ENCODE peak calls at places on chromosome 18, in five cellular contexts. One of them, this sample, is unnamed.

GRCh38 chr18:12637901-12638633 is 19.8 kb downstream of the SPIRE1 start:
- DNase-seq in cardiac fibroblast: peak; percentile 84
- DNase-seq in astrocyte of the spinal cord: no peak
- DNase-seq in ovary: no peak
- DNase-seq in kidney: no peak
- DNase-seq in this sample: no peak

GRCh38 chr18:77560334-77560970 is 310.8 kb downstream of the GALR1 start:
- DNase-seq in cardiac fibroblast: peak; percentile 92
- DNase-seq in astrocyte of the spinal cord: peak; percentile 62
- DNase-seq in ovary: no peak
- DNase-seq in kidney: no peak
- DNase-seq in this sample: no peak

GRCh38 chr18:70363861-70364260 is 75.0 kb downstream of the SOCS6 start:
- DNase-seq in astrocyte of the spinal cord: no peak
- DNase-seq in kidney: no peak
- DNase-seq in ovary: no peak
- DNase-seq in cardiac fibroblast: peak; percentile 54
- DNase-seq in this sample: no peak

GRCh38 chr18:10247402-10248117 is 206.9 kb upstream of the APCDD1 start:
- DNase-seq in cardiac fibroblast: no peak
- DNase-seq in ovary: peak; percentile 57
- DNase-seq in kidney: no peak
- DNase-seq in astrocyte of the spinal cord: no peak
- DNase-seq in this sample: no peak

GRCh38 chr18:75089748-75090327 is 119.1 kb downstream of the PTGR3 start:
- DNase-seq in ovary: no peak
- DNase-seq in astrocyte of the spinal cord: no peak
- DNase-seq in kidney: no peak
- DNase-seq in cardiac fibroblast: no peak
- DNase-seq in this sample: no peak

GRCh38 chr18:31102020-31102684 is at the start of gene DSC2:
- DNase-seq in ovary: peak; percentile 19
- DNase-seq in kidney: peak; percentile 83
- DNase-seq in cardiac fibroblast: no peak
- DNase-seq in astrocyte of the spinal cord: no peak
- DNase-seq in this sample: peak; percentile 13

GRCh38 chr18:34709631-34710429 is at the start of gene DTNA:
- DNase-seq in astrocyte of the spinal cord: peak; percentile 96
- DNase-seq in kidney: no peak
- DNase-seq in cardiac fibroblast: peak; percentile 98
- DNase-seq in ovary: no peak
- DNase-seq in this sample: no peak

GRCh38 chr18:54223568-54224241 is 764 bp downstream of the MBD2 start:
- DNase-seq in astrocyte of the spinal cord: peak; percentile 87
- DNase-seq in ovary: peak; percentile 59
- DNase-seq in cardiac fibroblast: peak; percentile 93
- DNase-seq in kidney: peak; percentile 82
- DNase-seq in this sample: no peak

GRCh38 chr18:75005622-75006021 is 203.3 kb downstream of the PTGR3 start:
- DNase-seq in cardiac fibroblast: peak; percentile 48
- DNase-seq in kidney: no peak
- DNase-seq in ovary: peak; percentile 30
- DNase-seq in astrocyte of the spinal cord: no peak
- DNase-seq in this sample: no peak

GRCh38 chr18:58400337-58400885 is 228.5 kb downstream of the ALPK2 start:
- DNase-seq in cardiac fibroblast: peak; percentile 19
- DNase-seq in ovary: no peak
- DNase-seq in astrocyte of the spinal cord: no peak
- DNase-seq in kidney: no peak
- DNase-seq in this sample: no peak

GRCh38 chr18:77136871-77137665 is 4.5 kb upstream of the MBP start:
- DNase-seq in ovary: no peak
- DNase-seq in kidney: no peak
- DNase-seq in astrocyte of the spinal cord: no peak
- DNase-seq in cardiac fibroblast: no peak
- DNase-seq in this sample: no peak

GRCh38 chr18:69787825-69788547 is 159.7 kb downstream of the CD226 start:
- DNase-seq in astrocyte of the spinal cord: peak; percentile 66
- DNase-seq in cardiac fibroblast: peak; percentile 68
- DNase-seq in kidney: no peak
- DNase-seq in ovary: no peak
- DNase-seq in this sample: no peak

GRCh38 chr18:49944681-49945080 is 131.3 kb upstream of the ACAA2 start:
- DNase-seq in kidney: no peak
- DNase-seq in cardiac fibroblast: peak; percentile 9
- DNase-seq in astrocyte of the spinal cord: no peak
- DNase-seq in ovary: no peak
- DNase-seq in this sample: no peak

GRCh38 chr18:61929881-61930640 is 37.3 kb upstream of the RNF152 start:
- DNase-seq in ovary: no peak
- DNase-seq in kidney: no peak
- DNase-seq in astrocyte of the spinal cord: no peak
- DNase-seq in cardiac fibroblast: no peak
- DNase-seq in this sample: no peak

GRCh38 chr18:74242451-74243096 is 49.2 kb downstream of the CYB5A start:
- DNase-seq in ovary: no peak
- DNase-seq in kidney: peak; percentile 92
- DNase-seq in astrocyte of the spinal cord: no peak
- DNase-seq in cardiac fibroblast: peak; percentile 29
- DNase-seq in this sample: no peak

GRCh38 chr18:74183110-74183509 is 34.8 kb downstream of the TIMM21 start:
- DNase-seq in kidney: no peak
- DNase-seq in ovary: no peak
- DNase-seq in astrocyte of the spinal cord: no peak
- DNase-seq in cardiac fibroblast: no peak
- DNase-seq in this sample: no peak

GRCh38 chr18:57624988-57625387 is 3.4 kb upstream of the NARS1 start:
- DNase-seq in kidney: no peak
- DNase-seq in ovary: no peak
- DNase-seq in cardiac fibroblast: peak; percentile 55
- DNase-seq in astrocyte of the spinal cord: peak; percentile 57
- DNase-seq in this sample: no peak

GRCh38 chr18:55233850-55234249 is 274.6 kb upstream of the CCDC68 start:
- DNase-seq in astrocyte of the spinal cord: no peak
- DNase-seq in cardiac fibroblast: peak; percentile 82
- DNase-seq in kidney: no peak
- DNase-seq in ovary: no peak
- DNase-seq in this sample: no peak

GRCh38 chr18:22559414-22560282 is 141.9 kb upstream of the CTAGE1 start:
- DNase-seq in astrocyte of the spinal cord: peak; percentile 58
- DNase-seq in ovary: peak; percentile 79
- DNase-seq in cardiac fibroblast: peak; percentile 62
- DNase-seq in kidney: peak; percentile 89
- DNase-seq in this sample: peak; percentile 30
- TF ChIP-seq CTCF in astrocyte of the spinal cord: peak; percentile 35
- TF ChIP-seq CTCF in ovary: peak; percentile 56
- TF ChIP-seq CTCF in cardiac fibroblast: peak; percentile 51
- TF ChIP-seq CTCF in kidney: no peak
- TF ChIP-seq CTCF in this sample: no peak

DNA sequence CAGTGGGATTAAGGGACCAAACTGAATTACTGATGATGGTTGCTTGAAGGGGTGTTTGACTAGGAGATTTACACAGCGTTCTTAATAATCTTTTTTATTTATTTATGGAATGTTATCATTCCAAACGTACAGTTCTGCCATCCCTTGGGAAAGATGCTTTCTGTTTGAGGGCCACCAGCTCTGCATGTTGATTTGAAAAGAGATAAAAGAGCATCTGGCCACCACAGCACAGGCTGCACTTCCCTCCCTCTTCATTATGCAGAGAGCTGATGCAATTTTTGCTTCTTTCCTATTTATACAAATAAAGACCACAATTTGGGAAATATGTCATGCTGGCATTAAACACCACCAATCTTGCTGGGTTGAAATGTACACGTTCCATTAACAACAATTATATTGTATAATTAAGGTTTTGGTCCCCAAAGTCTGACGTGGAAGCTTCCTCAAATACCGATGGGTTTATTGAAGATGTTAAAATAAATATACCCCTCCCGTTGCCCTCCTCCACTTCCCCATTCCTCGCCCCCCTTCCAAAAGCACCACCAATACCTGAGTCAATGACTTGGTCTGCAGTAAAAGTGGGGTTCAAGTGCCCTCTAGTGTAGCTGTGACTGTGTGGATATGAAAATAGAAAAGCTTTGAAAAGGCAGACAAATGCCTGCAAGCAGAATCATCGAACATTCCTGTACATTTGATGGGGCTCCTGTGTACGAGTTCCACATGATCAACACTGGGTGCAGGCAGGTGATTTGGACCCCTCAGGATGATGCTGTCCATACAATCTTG is 211.9 kb downstream of the HRH4 start:
- DNase-seq in cardiac fibroblast: no peak
- DNase-seq in ovary: no peak
- DNase-seq in astrocyte of the spinal cord: no peak
- DNase-seq in kidney: no peak
- DNase-seq in this sample: no peak
- TF ChIP-seq CTCF in cardiac fibroblast: no peak
- TF ChIP-seq CTCF in ovary: no peak
- TF ChIP-seq CTCF in astrocyte of the spinal cord: no peak
- TF ChIP-seq CTCF in kidney: no peak
- TF ChIP-seq CTCF in this sample: no peak

GRCh38 chr18:46754188-46754587 is 2.7 kb downstream of the ST8SIA5 start:
- DNase-seq in ovary: no peak
- DNase-seq in kidney: no peak
- DNase-seq in astrocyte of the spinal cord: no peak
- DNase-seq in cardiac fibroblast: no peak
- DNase-seq in this sample: peak; percentile 50

GRCh38 chr18:46756559-46757201 is at the start of gene ST8SIA5:
- DNase-seq in astrocyte of the spinal cord: no peak
- DNase-seq in kidney: no peak
- DNase-seq in ovary: no peak
- DNase-seq in cardiac fibroblast: no peak
- DNase-seq in this sample: peak; percentile 63

GRCh38 chr18:46756172-46756558 is 688 bp downstream of the ST8SIA5 start:
- DNase-seq in astrocyte of the spinal cord: no peak
- DNase-seq in cardiac fibroblast: no peak
- DNase-seq in ovary: no peak
- DNase-seq in kidney: no peak
- DNase-seq in this sample: peak; percentile 20

GRCh38 chr18:46755315-46756171 is 1.3 kb downstream of the ST8SIA5 start:
- DNase-seq in ovary: no peak
- DNase-seq in kidney: no peak
- DNase-seq in cardiac fibroblast: no peak
- DNase-seq in astrocyte of the spinal cord: no peak
- DNase-seq in this sample: peak; percentile 13

DNA sequence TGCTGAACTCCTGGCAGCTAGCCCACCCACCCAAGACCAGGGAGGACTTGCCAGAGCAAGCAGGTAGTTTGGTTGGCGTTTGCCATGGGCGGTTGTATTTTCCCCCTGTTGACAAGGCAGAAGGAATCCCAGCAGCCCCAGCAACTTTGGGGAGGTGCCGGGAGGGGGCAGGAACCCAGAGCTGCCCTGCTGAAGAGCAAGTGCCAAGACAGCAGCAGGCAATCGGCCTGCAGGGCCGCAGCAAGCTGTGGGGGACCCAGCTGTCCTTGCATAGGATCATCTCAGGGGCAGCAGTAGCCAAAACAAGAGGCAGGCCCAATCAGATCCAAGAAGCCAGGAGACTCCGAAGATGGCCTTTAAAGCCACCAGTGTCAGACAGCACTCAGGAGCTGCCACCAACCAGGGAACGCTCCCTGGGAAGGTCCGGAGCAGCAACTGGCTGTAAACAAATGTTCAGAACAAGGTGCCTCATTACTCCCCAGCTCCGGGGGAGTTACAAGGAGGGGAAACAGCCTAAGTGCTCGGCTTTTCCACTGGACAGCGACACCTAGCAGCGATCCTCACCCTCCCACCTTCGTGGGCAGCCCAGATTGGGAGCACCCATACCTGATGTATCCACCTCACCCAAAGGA is 2.1 kb downstream of the ST8SIA5 start:
- DNase-seq in cardiac fibroblast: no peak
- DNase-seq in ovary: no peak
- DNase-seq in astrocyte of the spinal cord: no peak
- DNase-seq in kidney: no peak
- DNase-seq in this sample: peak; percentile 15
- TF ChIP-seq CTCF in cardiac fibroblast: no peak
- TF ChIP-seq CTCF in ovary: no peak
- TF ChIP-seq CTCF in astrocyte of the spinal cord: peak; percentile 12
- TF ChIP-seq CTCF in kidney: no peak
- TF ChIP-seq CTCF in this sample: no peak

DNA sequence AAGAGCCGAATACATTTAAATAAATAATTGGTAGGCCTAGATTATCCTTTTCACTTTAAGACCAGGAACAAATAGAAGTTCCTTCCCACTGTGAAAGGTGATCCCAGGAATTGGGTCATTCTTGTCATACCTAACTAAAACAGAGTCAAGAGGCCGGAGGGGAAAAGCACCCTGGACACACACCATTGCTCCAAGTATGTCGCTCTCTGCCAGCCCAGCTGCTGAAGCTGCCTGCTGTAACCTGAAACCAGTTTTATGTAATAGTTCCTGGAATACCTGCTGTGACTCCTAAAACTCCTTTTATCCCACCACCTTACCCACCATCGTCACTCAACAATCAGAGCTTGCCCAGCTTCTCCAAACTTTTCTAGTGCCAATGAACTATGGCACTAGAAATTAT is 217.1 kb downstream of the PTPRM start:
- DNase-seq in ovary: no peak
- DNase-seq in kidney: peak; percentile 59
- DNase-seq in cardiac fibroblast: no peak
- DNase-seq in astrocyte of the spinal cord: peak; percentile 10
- DNase-seq in this sample: no peak
- TF ChIP-seq CTCF in ovary: no peak
- TF ChIP-seq CTCF in kidney: no peak
- TF ChIP-seq CTCF in cardiac fibroblast: no peak
- TF ChIP-seq CTCF in astrocyte of the spinal cord: no peak
- TF ChIP-seq CTCF in this sample: no peak

GRCh38 chr18:25896178-25896780 is 194.1 kb downstream of the SS18 start:
- DNase-seq in kidney: no peak
- DNase-seq in cardiac fibroblast: peak; percentile 62
- DNase-seq in astrocyte of the spinal cord: peak; percentile 66
- DNase-seq in ovary: no peak
- DNase-seq in this sample: peak; percentile 55
- TF ChIP-seq CTCF in kidney: peak; percentile 32
- TF ChIP-seq CTCF in cardiac fibroblast: peak; percentile 78
- TF ChIP-seq CTCF in astrocyte of the spinal cord: peak; percentile 85
- TF ChIP-seq CTCF in ovary: peak; percentile 49
- TF ChIP-seq CTCF in this sample: peak; percentile 69

This sample was measured in GM10248.